ENCODE peak calls at places on chromosomes 3 and 15, in five cellular contexts. One of them, this sample, is unnamed.

GRCh38 chr3:197297476-197298340 is 704 bp downstream of the DLG1 start:
- DNase-seq in gastrocnemius medialis: peak; percentile 85
- DNase-seq in tibial nerve: peak; percentile 70
- DNase-seq in CD8-positive, alpha-beta memory T cell: peak; percentile 83
- DNase-seq in GM23248: peak; percentile 94
- DNase-seq in this sample: peak; percentile 97

GRCh38 chr3:37984051-37984450 is 6.5 kb upstream of the VILL start:
- DNase-seq in gastrocnemius medialis: no peak
- DNase-seq in tibial nerve: no peak
- DNase-seq in CD8-positive, alpha-beta memory T cell: no peak
- DNase-seq in GM23248: no peak
- DNase-seq in this sample: no peak

GRCh38 chr3:150761831-150762661 is 923 bp downstream of the SIAH2 start:
- DNase-seq in gastrocnemius medialis: peak; percentile 55
- DNase-seq in tibial nerve: peak; percentile 65
- DNase-seq in CD8-positive, alpha-beta memory T cell: peak; percentile 26
- DNase-seq in GM23248: peak; percentile 84
- DNase-seq in this sample: peak; percentile 68

GRCh38 chr15:66014022-66014421 is 144.7 kb downstream of the RAB11A start:
- DNase-seq in gastrocnemius medialis: no peak
- DNase-seq in tibial nerve: no peak
- DNase-seq in CD8-positive, alpha-beta memory T cell: no peak
- DNase-seq in GM23248: no peak
- DNase-seq in this sample: no peak

GRCh38 chr15:74604983-74605809 is 10.4 kb upstream of the CLK3 start:
- DNase-seq in gastrocnemius medialis: no peak
- DNase-seq in tibial nerve: no peak
- DNase-seq in CD8-positive, alpha-beta memory T cell: no peak
- DNase-seq in GM23248: peak; percentile 30
- DNase-seq in this sample: peak; percentile 17

GRCh38 chr15:57171414-57171813 is 204.9 kb upstream of the CGNL1 start:
- DNase-seq in gastrocnemius medialis: no peak
- DNase-seq in tibial nerve: no peak
- DNase-seq in CD8-positive, alpha-beta memory T cell: no peak
- DNase-seq in GM23248: no peak
- DNase-seq in this sample: no peak

GRCh38 chr15:37166402-37166801 is 66.1 kb upstream of the MEIS2 start:
- DNase-seq in gastrocnemius medialis: no peak
- DNase-seq in tibial nerve: no peak
- DNase-seq in CD8-positive, alpha-beta memory T cell: no peak
- DNase-seq in GM23248: no peak
- DNase-seq in this sample: no peak

GRCh38 chr3:184620101-184620798 is 58.7 kb downstream of the EPHB3 start:
- DNase-seq in gastrocnemius medialis: no peak
- DNase-seq in tibial nerve: no peak
- DNase-seq in CD8-positive, alpha-beta memory T cell: no peak
- DNase-seq in GM23248: peak; percentile 70
- DNase-seq in this sample: no peak

GRCh38 chr3:153927107-153927506 is 194.1 kb upstream of the ARHGEF26 start:
- DNase-seq in gastrocnemius medialis: no peak
- DNase-seq in tibial nerve: peak; percentile 10
- DNase-seq in CD8-positive, alpha-beta memory T cell: no peak
- DNase-seq in GM23248: peak; percentile 81
- DNase-seq in this sample: no peak

GRCh38 chr3:14867936-14868570 is 49.3 kb downstream of the FGD5 start:
- DNase-seq in gastrocnemius medialis: no peak
- DNase-seq in tibial nerve: no peak
- DNase-seq in CD8-positive, alpha-beta memory T cell: no peak
- DNase-seq in GM23248: no peak
- DNase-seq in this sample: no peak

GRCh38 chr3:61060421-61060861 is 190.8 kb downstream of the FHIT start:
- DNase-seq in gastrocnemius medialis: no peak
- DNase-seq in tibial nerve: no peak
- DNase-seq in CD8-positive, alpha-beta memory T cell: no peak
- DNase-seq in GM23248: no peak
- DNase-seq in this sample: no peak

GRCh38 chr3:38548154-38548931 is 52.2 kb downstream of the EXOG start:
- DNase-seq in gastrocnemius medialis: no peak
- DNase-seq in tibial nerve: no peak
- DNase-seq in CD8-positive, alpha-beta memory T cell: no peak
- DNase-seq in GM23248: no peak
- DNase-seq in this sample: no peak

GRCh38 chr3:13254028-13254951 is 165.8 kb downstream of the NUP210 start:
- DNase-seq in gastrocnemius medialis: no peak
- DNase-seq in tibial nerve: no peak
- DNase-seq in CD8-positive, alpha-beta memory T cell: no peak
- DNase-seq in GM23248: no peak
- DNase-seq in this sample: no peak

GRCh38 chr3:70000028-70000410 is 486 bp downstream of the SAMMSON start:
- DNase-seq in gastrocnemius medialis: no peak
- DNase-seq in tibial nerve: no peak
- DNase-seq in CD8-positive, alpha-beta memory T cell: no peak
- DNase-seq in GM23248: no peak
- DNase-seq in this sample: peak; percentile 49

GRCh38 chr3:58148049-58148448 is 62.7 kb downstream of the DNASE1L3 start:
- DNase-seq in gastrocnemius medialis: no peak
- DNase-seq in tibial nerve: no peak
- DNase-seq in CD8-positive, alpha-beta memory T cell: no peak
- DNase-seq in GM23248: no peak
- DNase-seq in this sample: no peak

GRCh38 chr15:35293353-35294130 is 208.4 kb upstream of the NANOGP8 start:
- DNase-seq in gastrocnemius medialis: no peak
- DNase-seq in tibial nerve: no peak
- DNase-seq in CD8-positive, alpha-beta memory T cell: no peak
- DNase-seq in GM23248: peak; percentile 82
- DNase-seq in this sample: no peak

GRCh38 chr3:53150247-53151085 is 10.5 kb upstream of the PRKCD start:
- DNase-seq in gastrocnemius medialis: peak; percentile 37
- DNase-seq in tibial nerve: no peak
- DNase-seq in CD8-positive, alpha-beta memory T cell: no peak
- DNase-seq in GM23248: peak; percentile 83
- DNase-seq in this sample: no peak

GRCh38 chr15:32671339-32672325 is 30.1 kb downstream of the SCG5 start:
- DNase-seq in gastrocnemius medialis: no peak
- DNase-seq in tibial nerve: no peak
- DNase-seq in CD8-positive, alpha-beta memory T cell: no peak
- DNase-seq in GM23248: peak; percentile 92
- DNase-seq in this sample: no peak

GRCh38 chr3:5813521-5813920 is 626.0 kb downstream of the EDEM1 start:
- DNase-seq in gastrocnemius medialis: no peak
- DNase-seq in tibial nerve: no peak
- DNase-seq in CD8-positive, alpha-beta memory T cell: no peak
- DNase-seq in GM23248: no peak
- DNase-seq in this sample: no peak

GRCh38 chr3:146505496-146505895 is 36.1 kb upstream of the PLSCR2 start:
- DNase-seq in gastrocnemius medialis: no peak
- DNase-seq in tibial nerve: no peak
- DNase-seq in CD8-positive, alpha-beta memory T cell: no peak
- DNase-seq in GM23248: no peak
- DNase-seq in this sample: no peak

GRCh38 chr3:9695322-9695721 is 8.3 kb upstream of the CPNE9 start:
- DNase-seq in gastrocnemius medialis: no peak
- DNase-seq in tibial nerve: no peak
- DNase-seq in CD8-positive, alpha-beta memory T cell: no peak
- DNase-seq in GM23248: no peak
- DNase-seq in this sample: no peak

GRCh38 chr3:124584552-124585391 is 145.5 kb upstream of the UMPS start:
- DNase-seq in gastrocnemius medialis: peak; percentile 89
- DNase-seq in tibial nerve: peak; percentile 17
- DNase-seq in CD8-positive, alpha-beta memory T cell: peak; percentile 14
- DNase-seq in GM23248: peak; percentile 58
- DNase-seq in this sample: peak; percentile 93

GRCh38 chr3:4418156-4418555 is 48.9 kb downstream of the SUMF1 start:
- DNase-seq in gastrocnemius medialis: no peak
- DNase-seq in tibial nerve: no peak
- DNase-seq in CD8-positive, alpha-beta memory T cell: no peak
- DNase-seq in GM23248: no peak
- DNase-seq in this sample: no peak

GRCh38 chr3:62481972-62482371 is 108.6 kb upstream of the FEZF2 start:
- DNase-seq in gastrocnemius medialis: no peak
- DNase-seq in tibial nerve: no peak
- DNase-seq in CD8-positive, alpha-beta memory T cell: no peak
- DNase-seq in GM23248: no peak
- DNase-seq in this sample: no peak

GRCh38 chr15:44193651-44194396 is 1.2 kb downstream of the FRMD5 start:
- DNase-seq in gastrocnemius medialis: no peak
- DNase-seq in tibial nerve: no peak
- DNase-seq in CD8-positive, alpha-beta memory T cell: no peak
- DNase-seq in GM23248: peak; percentile 64
- DNase-seq in this sample: no peak

GRCh38 chr3:71504250-71505036 is 79.1 kb downstream of the FOXP1 start:
- DNase-seq in gastrocnemius medialis: no peak
- DNase-seq in tibial nerve: no peak
- DNase-seq in CD8-positive, alpha-beta memory T cell: no peak
- DNase-seq in GM23248: peak; percentile 98
- DNase-seq in this sample: no peak

GRCh38 chr3:177427540-177427939 is 230.3 kb upstream of the TBL1XR1 start:
- DNase-seq in gastrocnemius medialis: no peak
- DNase-seq in tibial nerve: no peak
- DNase-seq in CD8-positive, alpha-beta memory T cell: peak; percentile 5
- DNase-seq in GM23248: peak; percentile 59
- DNase-seq in this sample: no peak

GRCh38 chr3:13670292-13670691 is 121.4 kb downstream of the FBLN2 start:
- DNase-seq in gastrocnemius medialis: no peak
- DNase-seq in tibial nerve: no peak
- DNase-seq in CD8-positive, alpha-beta memory T cell: no peak
- DNase-seq in GM23248: no peak
- DNase-seq in this sample: no peak

GRCh38 chr3:185764168-185764988 is 60.5 kb downstream of the IGF2BP2 start:
- DNase-seq in gastrocnemius medialis: no peak
- DNase-seq in tibial nerve: no peak
- DNase-seq in CD8-positive, alpha-beta memory T cell: no peak
- DNase-seq in GM23248: peak; percentile 81
- DNase-seq in this sample: no peak

GRCh38 chr3:32313169-32313568 is 74.7 kb downstream of the CMTM8 start:
- DNase-seq in gastrocnemius medialis: no peak
- DNase-seq in tibial nerve: no peak
- DNase-seq in CD8-positive, alpha-beta memory T cell: no peak
- DNase-seq in GM23248: no peak
- DNase-seq in this sample: no peak

GRCh38 chr3:32315441-32315840 is 76.2 kb upstream of the CMTM7 start:
- DNase-seq in gastrocnemius medialis: no peak
- DNase-seq in tibial nerve: no peak
- DNase-seq in CD8-positive, alpha-beta memory T cell: no peak
- DNase-seq in GM23248: no peak
- DNase-seq in this sample: no peak

GRCh38 chr3:32310918-32311839 is 72.7 kb downstream of the CMTM8 start:
- DNase-seq in gastrocnemius medialis: no peak
- DNase-seq in tibial nerve: no peak
- DNase-seq in CD8-positive, alpha-beta memory T cell: no peak
- DNase-seq in GM23248: no peak
- DNase-seq in this sample: no peak

GRCh38 chr3:32316319-32316718 is 75.3 kb upstream of the CMTM7 start:
- DNase-seq in gastrocnemius medialis: no peak
- DNase-seq in tibial nerve: no peak
- DNase-seq in CD8-positive, alpha-beta memory T cell: no peak
- DNase-seq in GM23248: no peak
- DNase-seq in this sample: no peak

GRCh38 chr3:32313723-32314473 is 75.4 kb downstream of the CMTM8 start:
- DNase-seq in gastrocnemius medialis: no peak
- DNase-seq in tibial nerve: no peak
- DNase-seq in CD8-positive, alpha-beta memory T cell: no peak
- DNase-seq in GM23248: peak; percentile 38
- DNase-seq in this sample: no peak
- H3K27ac ChIP-seq in gastrocnemius medialis: no peak overlapping the region
- H3K27ac ChIP-seq in tibial nerve: no peak overlapping the region
- H3K27ac ChIP-seq in CD8-positive, alpha-beta memory T cell: no peak overlapping the region
- H3K27ac ChIP-seq in GM23248: no peak overlapping the region
- H3K27ac ChIP-seq in this sample: no peak overlapping the region

DNA sequence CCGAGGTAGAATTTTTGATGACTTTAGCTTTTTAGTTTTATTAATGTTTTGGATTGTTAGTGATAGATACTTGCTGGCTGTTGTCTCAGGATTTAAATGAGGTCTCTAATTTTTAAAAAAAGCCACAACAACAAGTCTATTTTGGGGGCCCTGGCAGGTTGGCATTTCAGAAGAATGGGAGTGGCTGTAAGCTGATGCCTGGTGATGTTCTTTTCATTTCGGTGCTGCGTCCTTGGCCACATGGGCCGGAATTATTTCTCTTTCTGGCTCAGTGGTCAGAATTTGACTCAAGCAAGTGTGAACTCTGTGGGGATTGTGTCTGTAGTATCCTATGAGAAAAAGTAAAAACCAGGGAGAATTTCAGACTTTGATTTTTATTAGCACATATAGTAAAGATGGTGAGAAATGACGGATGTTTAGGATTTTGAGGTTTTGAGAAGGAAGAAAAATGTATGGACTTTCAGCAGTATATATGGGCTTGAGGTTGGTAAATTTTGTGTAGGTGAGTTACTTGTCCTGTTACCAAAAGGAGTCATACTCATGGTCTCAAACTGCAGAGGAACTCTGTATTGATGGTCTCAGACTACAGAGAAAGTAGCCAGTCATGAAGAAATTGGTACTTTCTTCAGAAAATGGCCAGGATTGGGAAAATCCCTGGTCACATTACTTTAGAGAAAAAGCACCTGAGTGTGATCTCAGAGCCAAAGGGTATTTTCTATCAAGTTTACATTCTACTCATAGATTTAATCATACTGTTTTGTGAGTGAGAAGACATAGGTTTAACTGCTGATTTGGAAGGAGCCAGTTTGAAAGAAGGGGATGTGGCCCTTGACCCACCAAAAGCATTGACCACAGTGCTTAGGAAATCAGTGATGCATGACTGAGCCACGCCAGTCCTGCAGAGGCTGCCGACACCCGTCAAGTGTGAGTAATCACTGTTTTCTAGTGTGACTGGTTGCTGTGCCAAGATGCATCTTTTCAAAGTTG is 203.3 kb downstream of the AKAP13 start:
- DNase-seq in gastrocnemius medialis: peak; percentile 82
- DNase-seq in tibial nerve: peak; percentile 36
- DNase-seq in CD8-positive, alpha-beta memory T cell: peak; percentile 14
- DNase-seq in GM23248: no peak
- DNase-seq in this sample: peak; percentile 76
- H3K4me1 ChIP-seq in gastrocnemius medialis: peaks cover 80% of the 10 kb centered on the region
- H3K4me1 ChIP-seq in tibial nerve: peaks cover 75% of the 10 kb centered on the region
- H3K4me1 ChIP-seq in CD8-positive, alpha-beta memory T cell: peaks cover 60% of the 10 kb centered on the region
- H3K4me1 ChIP-seq in GM23248: peaks cover 45% of the 10 kb centered on the region
- H3K4me1 ChIP-seq in this sample: peaks cover 94% of the 10 kb centered on the region

DNA sequence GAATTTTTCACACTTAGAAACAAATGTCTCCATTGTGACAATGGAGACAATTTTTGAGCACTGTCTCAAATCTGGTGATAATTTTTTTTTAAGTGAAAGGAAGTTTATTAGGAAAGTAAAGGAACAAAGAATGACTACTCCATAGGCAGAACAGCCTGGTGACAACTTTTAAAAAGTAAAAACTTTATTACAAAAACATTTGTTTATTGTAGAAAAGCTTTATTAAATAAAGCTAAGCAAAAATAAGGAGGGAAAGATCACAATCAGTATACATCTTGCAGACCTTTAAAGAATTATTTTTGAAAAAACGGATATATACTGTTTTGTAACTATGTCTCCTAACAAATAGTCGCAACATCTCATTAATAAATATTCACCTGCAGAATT is 688 bp upstream of the OXSM start:
- DNase-seq in gastrocnemius medialis: no peak
- DNase-seq in tibial nerve: no peak
- DNase-seq in CD8-positive, alpha-beta memory T cell: no peak
- DNase-seq in GM23248: no peak
- DNase-seq in this sample: no peak
- H3K27ac ChIP-seq in gastrocnemius medialis: peak overlapping the region; percentile 92
- H3K27ac ChIP-seq in tibial nerve: peak overlapping the region; percentile 86
- H3K27ac ChIP-seq in CD8-positive, alpha-beta memory T cell: peak overlapping the region; percentile 96
- H3K27ac ChIP-seq in GM23248: peak overlapping the region; percentile 93
- H3K27ac ChIP-seq in this sample: peak overlapping the region; percentile 85

GRCh38 chr3:188389711-188390346 is 235.9 kb downstream of the LPP start:
- DNase-seq in gastrocnemius medialis: peak; percentile 43
- DNase-seq in tibial nerve: peak; percentile 40
- DNase-seq in CD8-positive, alpha-beta memory T cell: peak; percentile 5
- DNase-seq in GM23248: peak; percentile 55
- DNase-seq in this sample: peak; percentile 65
- H3K4me1 ChIP-seq in gastrocnemius medialis: peaks cover 28% of the 10 kb centered on the region
- H3K4me1 ChIP-seq in tibial nerve: peaks cover 53% of the 10 kb centered on the region
- H3K4me1 ChIP-seq in CD8-positive, alpha-beta memory T cell: peaks cover 6% of the 10 kb centered on the region
- H3K4me1 ChIP-seq in GM23248: peaks cover 14% of the 10 kb centered on the region
- H3K4me1 ChIP-seq in this sample: peaks cover 22% of the 10 kb centered on the region

This sample was measured in left lung.